ENCODE peak calls at places on chromosome 18, in six cellular contexts. A, R, H, V, S and B are unnamed samples.

GRCh38 chr18:42413870-42414269 is 458.8 kb downstream of the PIK3C3 start:
- DNase-seq in A (no peak), R (no peak), H (no peak), V (peak; percentile 14), S (peak; percentile 42), B (no peak)

GRCh38 chr18:35835838-35836237 is 136.6 kb upstream of the RMP24 start:
- DNase-seq in A (no peak), R (no peak), H (no peak), V (no peak), S (no peak), B (no peak)

GRCh38 chr18:13563390-13563805 is 163.0 kb downstream of the FAM210A start:
- DNase-seq in A (no peak), R (no peak), H (no peak), V (no peak), S (no peak), B (no peak)

GRCh38 chr18:12301263-12302005 is 6.6 kb upstream of the TUBB6 start:
- DNase-seq in A (no peak), R (no peak), H (no peak), V (no peak), S (no peak), B (no peak)

GRCh38 chr18:11391636-11392035 is 217.8 kb upstream of the SLC35G4 start:
- DNase-seq in A (no peak), R (no peak), H (no peak), V (no peak), S (no peak), B (no peak)

GRCh38 chr18:50024466-50024865 is 170.5 kb downstream of the MYO5B start:
- DNase-seq in A (no peak), R (no peak), H (no peak), V (no peak), S (no peak), B (no peak)

GRCh38 chr18:79384151-79384807 is 11.5 kb upstream of the NFATC1 start:
- DNase-seq in A (no peak), R (no peak), H (no peak), V (no peak), S (peak; percentile 23), B (no peak)

GRCh38 chr18:79878741-79879358 is 72.6 kb downstream of the SLC66A2 start:
- DNase-seq in A (no peak), R (no peak), H (no peak), V (no peak), S (no peak), B (no peak)

GRCh38 chr18:41666251-41666650 is 288.8 kb upstream of the PIK3C3 start:
- DNase-seq in A (no peak), R (no peak), H (no peak), V (peak; percentile 48), S (no peak), B (no peak)

GRCh38 chr18:28112056-28112470 is 64.9 kb downstream of the CDH2 start:
- DNase-seq in A (no peak), R (no peak), H (no peak), V (peak; percentile 77), S (peak; percentile 81), B (no peak)

GRCh38 chr18:80105369-80106167 is 3.5 kb upstream of the ADNP2 start:
- DNase-seq in A (no peak), R (no peak), H (no peak), V (no peak), S (no peak), B (no peak)

GRCh38 chr18:76384861-76385680 is 110.0 kb downstream of the ZNF516 start:
- DNase-seq in A (no peak), R (peak; percentile 10), H (no peak), V (no peak), S (no peak), B (no peak)

GRCh38 chr18:78882585-78882984 is 97.0 kb upstream of the SALL3 start:
- DNase-seq in A (no peak), R (no peak), H (no peak), V (no peak), S (no peak), B (no peak)

GRCh38 chr18:48139427-48140347 is 209.2 kb upstream of the SMAD2 start:
- DNase-seq in A (no peak), R (no peak), H (peak; percentile 93), V (no peak), S (no peak), B (no peak)
- H3K27ac ChIP-seq in A (peak overlapping the region; percentile 21), R (no peak overlapping the region), H (peak overlapping the region; percentile 91), V (no peak overlapping the region), S (no peak overlapping the region), B (no peak overlapping the region)

DNA sequence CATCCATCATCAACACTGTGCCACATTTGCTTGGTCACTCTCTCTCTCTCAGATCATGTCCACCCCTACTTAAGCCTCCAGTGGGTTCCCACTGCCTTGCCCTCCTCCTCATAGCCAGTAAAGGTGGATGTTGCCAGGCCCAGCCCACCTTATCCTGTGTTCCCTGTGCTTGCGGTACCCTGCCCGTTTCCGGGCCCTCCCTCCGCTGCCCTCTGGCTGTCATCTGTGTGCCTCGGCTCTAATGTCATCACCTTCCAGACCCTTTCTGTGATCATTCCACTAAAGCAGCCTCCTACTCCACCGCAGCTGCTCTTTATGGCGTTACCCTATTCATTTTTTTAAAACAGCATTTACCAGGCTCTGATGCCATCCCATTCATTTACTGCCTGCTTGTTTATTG is 305.7 kb upstream of the SKOR2 start:
- DNase-seq in A (no peak), R (no peak), H (no peak), V (no peak), S (no peak), B (no peak)
- H3K27ac ChIP-seq in A (no peak overlapping the region), R (no peak overlapping the region), H (no peak overlapping the region), V (no peak overlapping the region), S (no peak overlapping the region), B (no peak overlapping the region)

GRCh38 chr18:26875040-26875654 is 9.6 kb upstream of the AQP4 start:
- DNase-seq in A (no peak), R (no peak), H (no peak), V (no peak), S (no peak), B (no peak)
- H3K27ac ChIP-seq in A (no peak overlapping the region), R (no peak overlapping the region), H (no peak overlapping the region), V (no peak overlapping the region), S (no peak overlapping the region), B (no peak overlapping the region)

DNA sequence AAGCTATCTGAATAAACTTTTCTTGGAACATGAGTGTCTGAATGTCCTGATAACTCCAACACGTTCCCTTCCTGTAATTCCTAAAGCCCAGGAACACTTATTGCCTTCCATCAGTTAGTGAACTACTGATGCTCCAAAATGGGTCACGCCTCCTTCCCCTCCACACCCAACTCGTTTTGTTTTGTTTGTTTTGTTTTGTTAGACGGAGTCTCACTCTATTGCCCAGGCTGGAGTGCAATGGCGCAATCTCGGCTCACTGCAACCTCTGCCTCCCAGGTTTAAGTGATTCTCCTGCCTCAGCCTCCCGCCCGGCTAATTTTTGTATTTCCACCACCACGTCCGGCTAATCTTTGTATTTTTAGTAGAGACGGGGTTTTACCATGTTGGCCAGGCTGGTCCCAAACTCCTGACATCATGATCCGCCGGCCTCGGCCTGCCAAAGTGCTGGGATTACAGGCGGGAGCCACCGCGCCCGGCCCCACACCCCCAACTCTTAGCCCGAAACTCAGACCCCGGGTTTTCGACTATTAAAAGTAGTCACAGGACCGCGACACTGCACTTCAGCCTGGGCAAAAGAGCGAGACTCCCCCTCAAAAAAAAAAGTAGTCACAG is 775 bp downstream of the IER3IP1 start:
- DNase-seq in A (no peak), R (no peak), H (peak; percentile 11), V (no peak), S (peak; percentile 60), B (no peak)
- H3K27ac ChIP-seq in A (peak overlapping the region; percentile 98), R (peak overlapping the region; percentile 72), H (peak overlapping the region; percentile 84), V (peak overlapping the region; percentile 98), S (peak overlapping the region; percentile 98), B (peak overlapping the region; percentile 15)

GRCh38 chr18:26008096-26008495 is 82.3 kb downstream of the SS18 start:
- DNase-seq in A (no peak), R (no peak), H (no peak), V (no peak), S (no peak), B (no peak)
- H3K27ac ChIP-seq in A (no peak overlapping the region), R (no peak overlapping the region), H (no peak overlapping the region), V (no peak overlapping the region), S (no peak overlapping the region), B (no peak overlapping the region)

DNA sequence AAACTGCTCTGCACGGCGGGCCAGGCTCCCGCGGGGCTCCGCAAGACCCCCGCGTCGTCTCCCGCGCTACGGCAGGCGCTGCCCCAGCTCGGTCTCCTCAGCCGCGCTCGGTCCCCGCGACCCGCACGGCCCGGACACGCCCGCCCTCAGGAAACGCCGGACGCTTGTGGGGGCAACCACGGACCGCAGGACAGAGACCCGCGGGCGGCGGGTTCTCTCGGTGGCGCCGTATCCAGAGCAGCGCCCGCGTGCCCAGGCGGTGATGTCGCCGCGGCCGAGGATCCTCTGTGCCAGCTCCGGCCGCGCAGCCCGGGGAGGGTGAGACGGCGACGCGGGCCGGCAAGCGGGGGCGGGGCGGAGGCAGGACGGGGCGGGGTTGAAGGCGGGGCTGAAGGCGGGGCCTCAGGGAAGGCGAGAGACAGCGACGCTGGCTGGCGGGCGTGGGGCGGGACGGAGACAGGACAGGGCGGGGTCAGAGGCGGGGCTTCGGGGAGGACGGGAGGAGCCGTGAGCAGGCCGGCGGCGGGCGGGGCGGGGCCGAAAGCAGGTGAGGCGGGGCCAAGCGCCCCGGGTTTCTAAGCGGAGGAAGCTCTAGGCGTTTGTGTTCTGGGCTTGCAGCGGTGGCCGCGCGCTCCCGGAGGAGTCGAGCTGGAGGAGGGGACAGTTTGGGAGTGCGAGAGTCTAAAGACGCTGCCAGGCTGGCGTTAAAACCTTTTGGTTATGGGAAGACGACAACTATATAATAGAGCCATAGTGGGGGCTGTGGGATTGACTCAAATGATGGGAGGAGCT is at the start of gene DSEL:
- DNase-seq in A (peak; percentile 53), R (peak; percentile 99), H (peak; percentile 98), V (peak; percentile 98), S (peak; percentile 99), B (peak; percentile 91)
- H3K27ac ChIP-seq in A (peak within 1 kb of the TSS; percentile 77), R (no peak within 1 kb of the TSS), H (peak within 1 kb of the TSS; percentile 89), V (peak within 1 kb of the TSS; percentile 13), S (peak within 1 kb of the TSS; percentile 85), B (no peak within 1 kb of the TSS)

DNA sequence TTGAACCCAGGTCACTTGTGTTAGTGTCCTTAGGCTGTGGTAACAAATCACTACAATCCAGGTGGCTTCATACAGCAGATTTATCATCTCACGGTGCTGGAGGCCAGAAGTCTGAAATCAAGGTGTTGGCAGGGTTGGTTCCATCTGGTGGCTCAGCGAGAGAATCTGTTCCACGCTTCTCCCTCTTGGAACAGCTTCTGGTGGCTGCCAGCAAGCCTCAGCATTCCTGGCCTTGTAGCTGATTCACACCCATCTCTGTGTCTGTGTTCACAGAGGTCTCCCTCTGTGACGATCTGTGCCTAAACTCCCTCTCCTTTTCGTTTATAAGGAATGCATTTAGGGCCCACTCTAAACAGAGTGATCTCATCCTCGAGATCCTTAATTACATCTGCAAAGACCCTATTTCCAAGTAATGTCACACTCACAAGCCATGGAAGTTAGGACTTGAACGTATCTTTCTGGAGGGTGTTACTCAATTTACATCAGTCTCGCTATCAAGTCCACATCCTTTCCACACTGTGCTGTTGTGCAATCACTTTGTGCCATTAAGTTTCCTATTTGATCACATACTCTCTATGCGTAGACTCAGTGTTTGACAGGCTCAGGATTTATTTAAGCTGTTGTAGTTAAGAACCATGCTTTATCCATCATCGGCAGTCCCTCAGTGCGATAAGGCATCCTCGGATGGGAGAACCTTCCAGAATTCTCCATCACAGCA is 164.4 kb downstream of the SOCS6 start:
- DNase-seq in A (no peak), R (no peak), H (no peak), V (peak; percentile 84), S (peak; percentile 50), B (no peak)
- H3K27ac ChIP-seq in A (peak overlapping the region; percentile 74), R (no peak overlapping the region), H (no peak overlapping the region), V (no peak overlapping the region), S (no peak overlapping the region), B (no peak overlapping the region)

GRCh38 chr18:56124186-56124585 is 514.2 kb downstream of the TXNL1 start:
- DNase-seq in A (no peak), R (no peak), H (no peak), V (peak; percentile 23), S (peak; percentile 90), B (no peak)
- H3K27ac ChIP-seq in A (no peak overlapping the region), R (no peak overlapping the region), H (no peak overlapping the region), V (no peak overlapping the region), S (peak overlapping the region; percentile 67), B (no peak overlapping the region)